ENCODE peak calls at places on chromosomes 13 and 19, in six cellular contexts. L, O, G, U, J and F are unnamed samples.

GRCh38 chr13:79128158-79128557 is 277.9 kb downstream of the RBM26 start:
- DNase-seq in J (no peak), O (no peak), G (peak), U (peak), L (no peak), F (no peak)

GRCh38 chr19:29364999-29365398 is 152.0 kb upstream of the UQCRFS1 start:
- DNase-seq in U (no peak), J (no peak), O (no peak), G (no peak), L (no peak), F (no peak)

GRCh38 chr19:2300533-2300932 is 7.4 kb downstream of the LINGO3 start:
- DNase-seq in L (no peak), O (no peak), U (no peak), G (no peak), J (no peak), F (no peak)

GRCh38 chr13:94590744-94591143 is 5.2 kb downstream of the TGDS start:
- DNase-seq in O (no peak), J (no peak), G (no peak), U (no peak), L (no peak), F (no peak)

GRCh38 chr13:84668637-84669036 is 786.4 kb upstream of the SLITRK1 start:
- DNase-seq in U (no peak), G (no peak), O (no peak), J (no peak), L (no peak), F (no peak)

GRCh38 chr19:5707576-5708575 is 12.1 kb downstream of the LONP1 start:
- DNase-seq in O (no peak), U (no peak), J (peak), G (no peak), L (no peak), F (no peak)

GRCh38 chr13:91351980-91352379 is 4.5 kb downstream of the MIR17HG start:
- DNase-seq in U (no peak), L (no peak), G (no peak), O (no peak), J (no peak), F (no peak)

GRCh38 chr13:100983111-100983510 is 308.5 kb upstream of the TMTC4 start:
- DNase-seq in U (no peak), O (no peak), G (no peak), J (no peak), L (no peak), F (no peak)

GRCh38 chr19:56838930-56839664 is 1.4 kb downstream of the PEG3 start:
- DNase-seq in L (peak), J (peak), O (peak), U (peak), G (peak), F (peak)

GRCh38 chr19:48332662-48333466 is 7.5 kb downstream of the EMP3 start:
- DNase-seq in U (peak), O (peak), L (peak), G (peak), J (peak), F (peak)

GRCh38 chr13:50149932-50150331 is 134.7 kb downstream of the KCNRG start:
- DNase-seq in J (peak), U (no peak), G (no peak), O (no peak), L (no peak), F (no peak)

GRCh38 chr19:54478677-54479266 is 5.7 kb upstream of the CDC42EP5 start:
- DNase-seq in O (no peak), G (peak), J (no peak), U (peak), L (peak), F (peak)

GRCh38 chr19:16985403-16985802 is 41.2 kb downstream of the CPAMD8 start:
- DNase-seq in G (no peak), L (no peak), J (no peak), O (no peak), U (no peak), F (no peak)

GRCh38 chr13:94548382-94549240 is 47.3 kb downstream of the TGDS start:
- DNase-seq in G (peak), L (peak), O (peak), J (peak), U (peak), F (peak)

GRCh38 chr19:1214299-1214861 is 8.8 kb downstream of the STK11 start:
- DNase-seq in J (no peak), G (no peak), U (no peak), L (no peak), O (no peak), F (no peak)

GRCh38 chr13:33483471-33483870 is 197.9 kb upstream of the STARD13 start:
- DNase-seq in J (no peak), U (no peak), L (no peak), G (peak), O (no peak), F (no peak)

GRCh38 chr13:39257642-39258041 is 219.4 kb downstream of the NHLRC3 start:
- DNase-seq in G (no peak), L (no peak), O (no peak), J (no peak), U (no peak), F (no peak)

GRCh38 chr13:113670541-113670940 is 3.5 kb downstream of the GRK1 start:
- DNase-seq in U (no peak), O (peak), L (no peak), J (no peak), G (no peak), F (no peak)

GRCh38 chr13:31394491-31394890 is 194.7 kb downstream of the B3GLCT start:
- DNase-seq in O (no peak), J (no peak), G (peak), U (peak), L (no peak), F (no peak)

GRCh38 chr19:5038631-5039271 is 69.8 kb downstream of the KDM4B start:
- DNase-seq in U (peak), O (no peak), G (peak), J (no peak), L (no peak), F (no peak)

GRCh38 chr13:42036711-42037110 is 11.7 kb upstream of the DGKH start:
- DNase-seq in L (no peak), J (no peak), G (no peak), U (no peak), O (no peak), F (no peak)

GRCh38 chr19:47713046-47714021 is at the start of gene EHD2:
- DNase-seq in J (peak), L (peak), G (peak), O (peak), U (peak), F (no peak)